ENCODE peak calls at places on chromosomes 7 and 10, in eight cellular contexts. U is psoas muscle, O is IMR-90, G is right lobe of liver, L is cardiac muscle cell, E is heart left ventricle, Y is keratinocyte, I is A549. N is an unnamed sample. For H3K4me1, the result is how much of the 10 kb centered on the place peaks cover.

GRCh38 chr7:23600251-23600650 is 3.1 kb downstream of the CCDC126 start:
- DNase-seq in O (no peak), Y (no peak), E (no peak), L (no peak), I (no peak), G (no peak), U (no peak), N (no peak)

GRCh38 chr10:110664483-110665420 is 20.6 kb downstream of the RBM20 start:
- DNase-seq in U (peak), I (peak), O (peak), G (no peak), E (no peak), Y (peak), L (no peak), N (no peak)

GRCh38 chr7:88757371-88757770 is 2.1 kb upstream of the ZNF804B start:
- DNase-seq in U (no peak), I (no peak), Y (no peak), E (no peak), L (no peak), G (no peak), O (no peak), N (no peak)

GRCh38 chr7:42161723-42162122 is 75.3 kb downstream of the GLI3 start:
- DNase-seq in E (no peak), U (no peak), G (no peak), Y (peak), L (no peak), O (no peak), I (no peak), N (no peak)

GRCh38 chr10:104353325-104354048 is at the start of gene CFAP58:
- DNase-seq in E (peak), O (peak), Y (no peak), I (peak), G (peak), U (peak), L (peak), N (peak)

GRCh38 chr10:124997246-124997790 is 55.4 kb downstream of the ZRANB1 start:
- DNase-seq in I (no peak), G (no peak), O (no peak), U (no peak), E (no peak), Y (no peak), L (no peak), N (peak)

GRCh38 chr7:32495298-32496051 is at the start of gene AVL9:
- DNase-seq in L (peak), I (peak), Y (no peak), E (peak), G (peak), U (peak), O (peak), N (peak)

GRCh38 chr10:99234739-99235468 is 748 bp downstream of the HPSE2 start:
- DNase-seq in O (peak), I (no peak), E (no peak), Y (no peak), U (no peak), G (no peak), L (no peak), N (no peak)

GRCh38 chr10:62815373-62816111 is 624 bp downstream of the EGR2 start:
- DNase-seq in I (peak), Y (no peak), E (no peak), G (peak), U (no peak), L (peak), O (no peak), N (peak)

GRCh38 chr10:101644002-101644401 is 51.0 kb downstream of the FBXW4 start:
- DNase-seq in U (no peak), O (no peak), Y (no peak), L (no peak), I (no peak), E (no peak), G (no peak), N (no peak)

GRCh38 chr7:42913591-42913990 is 1.7 kb upstream of the C7orf25 start:
- DNase-seq in U (no peak), L (no peak), O (peak), I (no peak), G (no peak), Y (no peak), E (no peak), N (no peak)

GRCh38 chr7:110541962-110542361 is 549.0 kb upstream of the LRRN3 start:
- DNase-seq in Y (no peak), E (no peak), U (no peak), I (no peak), L (no peak), O (peak), G (no peak), N (no peak)

GRCh38 chr7:55059006-55059405 is 40.2 kb downstream of the EGFR start:
- DNase-seq in Y (no peak), O (no peak), U (no peak), L (no peak), E (no peak), I (no peak), G (no peak), N (no peak)

GRCh38 chr7:55060085-55060484 is 41.3 kb downstream of the EGFR start:
- DNase-seq in O (no peak), L (no peak), E (no peak), I (no peak), U (no peak), G (no peak), Y (no peak), N (no peak)

GRCh38 chr7:55056068-55056467 is 37.3 kb downstream of the EGFR start:
- DNase-seq in U (no peak), I (no peak), O (no peak), Y (no peak), G (no peak), L (no peak), E (no peak), N (no peak)

GRCh38 chr7:55056577-55057480 is 38.0 kb downstream of the EGFR start:
- DNase-seq in L (no peak), G (no peak), U (peak), I (peak), Y (no peak), E (no peak), O (no peak), N (no peak)

GRCh38 chr7:55058314-55058713 is 39.5 kb downstream of the EGFR start:
- DNase-seq in O (no peak), Y (no peak), L (no peak), E (no peak), I (no peak), G (no peak), U (no peak), N (no peak)
- H3K4me1 ChIP-seq in O (under half), Y (half or more), L (under half), E (under half), I (half or more), G (under half), U (half or more), N (under half)

DNA sequence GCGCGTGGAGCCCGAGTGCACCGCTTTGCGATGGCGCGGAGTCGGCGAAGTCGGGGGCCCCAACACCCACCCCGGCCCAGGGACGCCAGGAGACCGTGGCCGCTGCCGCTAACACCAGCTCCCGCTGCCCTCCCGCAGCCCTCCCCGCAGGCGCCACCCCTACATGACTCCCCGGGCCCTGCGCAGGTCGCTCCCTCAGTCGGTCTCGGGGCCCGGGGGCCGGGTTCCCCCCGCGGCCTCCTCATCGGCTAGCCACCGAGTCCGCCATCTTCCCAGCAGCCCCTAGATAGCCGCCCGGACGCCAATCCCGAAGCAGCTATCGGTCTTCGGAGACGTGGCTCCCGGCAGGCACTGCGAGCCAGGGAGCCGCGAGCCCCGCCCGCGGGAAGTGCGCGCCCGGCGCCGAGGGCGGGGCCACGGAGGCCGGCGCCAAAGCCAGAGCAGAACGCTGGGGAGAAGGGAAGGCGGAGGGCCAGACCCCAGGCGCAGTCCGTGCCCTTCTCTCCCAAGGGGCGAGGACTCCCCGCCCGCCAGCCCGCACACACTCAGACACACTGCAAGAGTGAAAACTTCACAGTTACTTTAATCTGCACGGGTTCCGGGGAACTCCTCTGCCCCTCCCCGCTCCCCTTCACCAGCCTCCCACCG is at the start of gene FASTK:
- DNase-seq in L (peak), E (peak), G (peak), U (peak), I (peak), O (peak), Y (no peak), N (peak)
- TF ChIP-seq CTCF in L (no peak), E (no peak), G (no peak), U (no peak), I (no peak), O (no peak), Y (no peak), N (no peak)

GRCh38 chr7:151048911-151049463 is 656 bp downstream of the ASIC3 start:
- DNase-seq in Y (no peak), O (no peak), L (no peak), G (no peak), I (no peak), U (no peak), E (no peak), N (no peak)

GRCh38 chr7:151047979-151048763 is at the start of gene ASIC3:
- DNase-seq in I (no peak), G (no peak), U (no peak), O (no peak), Y (no peak), L (no peak), E (no peak), N (no peak)

GRCh38 chr7:151053091-151053490 is 4.6 kb downstream of the CDK5 start:
- DNase-seq in O (no peak), Y (no peak), I (no peak), E (no peak), L (no peak), U (no peak), G (no peak), N (no peak)

GRCh38 chr7:151053751-151054150 is 3.9 kb downstream of the CDK5 start:
- DNase-seq in I (no peak), E (no peak), G (no peak), O (no peak), U (no peak), Y (no peak), L (no peak), N (no peak)

GRCh38 chr7:151051108-151051507 is 2.8 kb downstream of the ASIC3 start:
- DNase-seq in Y (no peak), I (no peak), G (peak), E (peak), O (peak), L (peak), U (peak), N (peak)
- H3K4me3 ChIP-seq in Y (no peak), I (no peak), G (no peak), E (peak), O (no peak), L (peak), U (peak), N (no peak)

GRCh38 chr10:31944071-31944433 is 15.4 kb upstream of the ARHGAP12 start:
- DNase-seq in O (no peak), U (no peak), E (no peak), G (no peak), Y (no peak), L (no peak), I (no peak), N (no peak)

GRCh38 chr10:31940839-31941653 is 12.4 kb upstream of the ARHGAP12 start:
- DNase-seq in U (peak), G (peak), L (no peak), E (no peak), I (peak), Y (peak), O (peak), N (peak)

GRCh38 chr10:31942435-31942834 is 13.8 kb upstream of the ARHGAP12 start:
- DNase-seq in O (no peak), E (no peak), Y (no peak), I (no peak), G (no peak), L (no peak), U (no peak), N (no peak)

GRCh38 chr10:31945392-31945791 is 16.8 kb upstream of the ARHGAP12 start:
- DNase-seq in L (no peak), G (no peak), Y (no peak), I (no peak), U (no peak), O (no peak), E (no peak), N (no peak)

GRCh38 chr10:31942892-31943291 is 14.3 kb upstream of the ARHGAP12 start:
- DNase-seq in L (no peak), Y (no peak), O (no peak), I (peak), U (no peak), E (no peak), G (no peak), N (peak)
- H3K4me1 ChIP-seq in L (under half), Y (half or more), O (under half), I (half or more), U (under half), E (under half), G (under half), N (under half)

GRCh38 chr7:135414850-135415439 is 95.0 kb downstream of the CNOT4 start:
- DNase-seq in G (no peak), L (peak), I (peak), E (no peak), O (peak), Y (no peak), U (no peak), N (no peak)
- TF ChIP-seq CTCF in G (peak), L (peak), I (peak), E (peak), O (peak), Y (peak), U (peak), N (no peak)

GRCh38 chr10:28962768-28963167 is 285.4 kb downstream of the BAMBI start:
- DNase-seq in Y (no peak), E (no peak), L (no peak), U (no peak), I (no peak), G (no peak), O (no peak), N (no peak)

GRCh38 chr10:28970231-28970630 is 292.9 kb downstream of the BAMBI start:
- DNase-seq in Y (no peak), L (no peak), O (peak), E (no peak), U (no peak), G (no peak), I (no peak), N (no peak)

GRCh38 chr10:28969413-28969812 is 292.1 kb downstream of the BAMBI start:
- DNase-seq in E (no peak), Y (no peak), O (no peak), U (no peak), I (no peak), G (no peak), L (no peak), N (no peak)

GRCh38 chr10:28963539-28964221 is 286.4 kb downstream of the BAMBI start:
- DNase-seq in U (no peak), I (no peak), O (no peak), Y (no peak), L (no peak), G (no peak), E (no peak), N (no peak)

GRCh38 chr10:28965937-28966336 is 288.6 kb downstream of the BAMBI start:
- DNase-seq in U (no peak), I (no peak), E (no peak), Y (no peak), L (peak), G (no peak), O (no peak), N (no peak)
- H3K4me3 ChIP-seq in U (no peak), I (no peak), E (no peak), Y (no peak), L (no peak), G (no peak), O (no peak), N (no peak)